ENCODE peak calls at places on chromosomes 3 and 15, in ten cellular contexts. J is H4, U is left colon, D is sciatic nerve, T is T-helper 1 cell, E is HFFc6, C is T follicular helper cell, L is spleen, Z is LHCN-M2, Y is activated T-cell treated with anti-CD3 and anti-CD28 coated beads for 1 hour. X is an unnamed sample.

GRCh38 chr15:64720188-64720587 is 55.2 kb downstream of the RBPMS2 start:
- DNase-seq in J (no peak), U (no peak), D (no peak), T (no peak), E (no peak), C (no peak), L (peak), Z (no peak), Y (no peak), X (no peak)

GRCh38 chr3:167051421-167051820 is 328.7 kb downstream of the ZBBX start:
- DNase-seq in J (no peak), U (no peak), D (no peak), T (no peak), E (no peak), C (no peak), L (no peak), Z (no peak), Y (no peak), X (no peak)

GRCh38 chr3:122967376-122968164 is 60.0 kb downstream of the SEMA5B start:
- DNase-seq in J (no peak), U (no peak), D (no peak), T (no peak), E (no peak), C (no peak), L (no peak), Z (no peak), Y (no peak), X (no peak)

GRCh38 chr3:186849392-186849975 is 7.0 kb downstream of the ADIPOQ start:
- DNase-seq in J (peak), U (no peak), D (no peak), T (no peak), E (no peak), C (no peak), L (no peak), Z (peak), Y (no peak), X (no peak)

GRCh38 chr15:75733761-75734651 is 21.4 kb upstream of the CSPG4 start:
- DNase-seq in J (no peak), U (no peak), D (peak), T (no peak), E (no peak), C (no peak), L (peak), Z (no peak), Y (no peak), X (no peak)

GRCh38 chr3:103609472-103609871 is 1174.7 kb downstream of the ZPLD1 start:
- DNase-seq in J (no peak), U (no peak), D (no peak), T (no peak), E (no peak), C (no peak), L (no peak), Z (no peak), Y (no peak), X (no peak)

GRCh38 chr3:126472277-126473006 is 3.2 kb downstream of the ZXDC start:
- DNase-seq in J (peak), U (peak), D (peak), T (no peak), E (peak), C (no peak), L (peak), Z (peak), Y (no peak), X (peak)

GRCh38 chr15:38707802-38708671 is 143.4 kb upstream of the RASGRP1 start:
- DNase-seq in J (peak), U (no peak), D (no peak), T (no peak), E (peak), C (no peak), L (no peak), Z (peak), Y (no peak), X (peak)

GRCh38 chr15:30059771-30060170 is 23.0 kb upstream of the GOLGA8J start:
- DNase-seq in J (no peak), U (no peak), D (no peak), T (no peak), E (no peak), C (no peak), L (no peak), Z (no peak), Y (no peak), X (no peak)

GRCh38 chr15:68421798-68422402 is 10.1 kb downstream of the ITGA11 start:
- DNase-seq in J (peak), U (no peak), D (no peak), T (no peak), E (no peak), C (no peak), L (no peak), Z (peak), Y (no peak), X (no peak)

GRCh38 chr15:64334530-64334929 is 21.4 kb downstream of the CSNK1G1 start:
- DNase-seq in J (no peak), U (peak), D (no peak), T (peak), E (no peak), C (peak), L (no peak), Z (no peak), Y (peak), X (no peak)

GRCh38 chr3:127412578-127413317 is 124.9 kb upstream of the PRR20G start:
- DNase-seq in J (no peak), U (no peak), D (peak), T (no peak), E (no peak), C (no peak), L (peak), Z (no peak), Y (no peak), X (no peak)

GRCh38 chr3:50300681-50301254 is 1.6 kb upstream of the HYAL3 start:
- DNase-seq in J (no peak), U (no peak), D (no peak), T (no peak), E (no peak), C (no peak), L (peak), Z (no peak), Y (no peak), X (no peak)

GRCh38 chr15:92845109-92845508 is 55.0 kb upstream of the CHD2 start:
- DNase-seq in J (peak), U (no peak), D (no peak), T (no peak), E (no peak), C (no peak), L (no peak), Z (peak), Y (no peak), X (peak)

GRCh38 chr3:57048052-57048671 is 12.3 kb upstream of the SPATA12 start:
- DNase-seq in J (no peak), U (no peak), D (peak), T (no peak), E (no peak), C (no peak), L (peak), Z (peak), Y (no peak), X (no peak)

GRCh38 chr3:55511895-55512585 is 24.9 kb upstream of the WNT5A start:
- DNase-seq in J (no peak), U (no peak), D (no peak), T (no peak), E (peak), C (no peak), L (no peak), Z (peak), Y (no peak), X (no peak)

GRCh38 chr15:64905119-64905831 is 6.4 kb upstream of the ANKDD1A start:
- DNase-seq in J (peak), U (peak), D (peak), T (peak), E (peak), C (peak), L (peak), Z (no peak), Y (peak), X (peak)

GRCh38 chr3:149507491-149508324 is 33.2 kb downstream of the TM4SF4 start:
- DNase-seq in J (peak), U (no peak), D (no peak), T (no peak), E (no peak), C (no peak), L (no peak), Z (peak), Y (no peak), X (peak)

GRCh38 chr3:46141807-46142206 is 66.3 kb downstream of the CCR1 start:
- DNase-seq in J (no peak), U (no peak), D (no peak), T (no peak), E (no peak), C (no peak), L (peak), Z (no peak), Y (no peak), X (no peak)

GRCh38 chr3:38567498-38567897 is 71.4 kb downstream of the EXOG start:
- DNase-seq in J (no peak), U (no peak), D (no peak), T (no peak), E (no peak), C (no peak), L (peak), Z (no peak), Y (no peak), X (no peak)

GRCh38 chr3:129625071-129625874 is 18.8 kb upstream of the PLXND1 start:
- DNase-seq in J (no peak), U (peak), D (peak), T (no peak), E (no peak), C (no peak), L (peak), Z (peak), Y (no peak), X (no peak)

GRCh38 chr3:15964605-15965061 is 166.9 kb upstream of the ANKRD28 start:
- DNase-seq in J (peak), U (no peak), D (no peak), T (no peak), E (peak), C (no peak), L (no peak), Z (peak), Y (no peak), X (no peak)

GRCh38 chr3:48915296-48915695 is 3.3 kb upstream of the ARIH2 start:
- DNase-seq in J (no peak), U (no peak), D (no peak), T (no peak), E (no peak), C (no peak), L (no peak), Z (no peak), Y (no peak), X (no peak)

GRCh38 chr15:62071711-62072308 is 5.0 kb downstream of the C2CD4A start:
- DNase-seq in J (peak), U (no peak), D (no peak), T (no peak), E (peak), C (no peak), L (no peak), Z (peak), Y (no peak), X (no peak)

GRCh38 chr3:130850044-130850797 is 43.7 kb upstream of the ATP2C1 start:
- DNase-seq in J (peak), U (no peak), D (no peak), T (peak), E (no peak), C (no peak), L (no peak), Z (peak), Y (no peak), X (peak)